ENCODE peak calls at places on chromosome 15, in seven cellular contexts. S is HFF-Myc, T is neural crest cell, E is type B pancreatic cell, A is sigmoid colon, P is Calu3, G is PC-3. B is an unnamed sample.

GRCh38 chr15:31392761-31393401 is 66.2 kb downstream of the KLF13 start:
- DNase-seq in S (no peak), P (no peak), E (peak; percentile 69), A (peak; percentile 73), T (peak; percentile 25), G (no peak), B (no peak)

GRCh38 chr15:101386967-101387366 is 91.9 kb upstream of the SNRPA1 start:
- DNase-seq in T (no peak), S (no peak), P (no peak), A (no peak), G (no peak), E (no peak), B (no peak)

GRCh38 chr15:101641894-101642293 is 10.3 kb downstream of the TM2D3 start:
- DNase-seq in S (no peak), E (no peak), P (no peak), T (no peak), G (no peak), A (no peak), B (no peak)

GRCh38 chr15:71396536-71397125 is 281.4 kb downstream of the THSD4 start:
- DNase-seq in S (no peak), T (no peak), G (peak; percentile 1), A (no peak), P (no peak), E (no peak), B (no peak)

GRCh38 chr15:98712845-98713584 is 64.7 kb downstream of the IGF1R start:
- DNase-seq in A (no peak), G (no peak), S (no peak), P (no peak), T (no peak), E (no peak), B (no peak)

GRCh38 chr15:82810061-82810862 is 834 bp downstream of the WHAMM start:
- DNase-seq in G (peak; percentile 39), S (no peak), P (peak; percentile 49), E (peak; percentile 74), T (no peak), A (peak; percentile 67), B (no peak)

GRCh38 chr15:57503051-57503702 is 88.5 kb upstream of the MYZAP start:
- DNase-seq in P (peak; percentile 30), E (no peak), S (no peak), A (no peak), T (no peak), G (no peak), B (no peak)

GRCh38 chr15:79900087-79900486 is 3.3 kb upstream of the MTHFS start:
- DNase-seq in S (no peak), A (no peak), T (no peak), G (no peak), E (no peak), P (no peak), B (no peak)

GRCh38 chr15:77552066-77552465 is 80.6 kb downstream of the LINGO1 start:
- DNase-seq in A (no peak), E (no peak), P (no peak), T (no peak), S (no peak), G (no peak), B (no peak)

GRCh38 chr15:58453931-58454793 is 22.4 kb downstream of the LIPC start:
- DNase-seq in A (peak; percentile 28), P (no peak), G (no peak), T (no peak), S (no peak), E (no peak), B (no peak)

GRCh38 chr15:95131071-95131683 is 899.8 kb downstream of the MCTP2 start:
- DNase-seq in T (no peak), G (no peak), A (no peak), P (no peak), S (no peak), E (no peak), B (no peak)

GRCh38 chr15:100661161-100661560 is 58.8 kb downstream of the ASB7 start:
- DNase-seq in P (no peak), T (no peak), E (no peak), G (no peak), A (no peak), S (no peak), B (no peak)

GRCh38 chr15:34304613-34305012 is 33.0 kb downstream of the SLC12A6 start:
- DNase-seq in G (peak; percentile 9), T (no peak), S (no peak), A (no peak), P (no peak), E (no peak), B (no peak)

GRCh38 chr15:69869291-69869690 is 228.4 kb downstream of the TLE3 start:
- DNase-seq in T (no peak), A (no peak), P (peak; percentile 57), E (no peak), S (no peak), G (peak; percentile 17), B (no peak)

GRCh38 chr15:70071799-70072198 is 25.9 kb downstream of the TLE3 start:
- DNase-seq in S (no peak), G (no peak), A (no peak), E (no peak), P (no peak), T (no peak), B (no peak)

GRCh38 chr15:26866298-26867198 is at the start of gene GABRA5:
- DNase-seq in G (peak; percentile 15), T (peak; percentile 53), A (no peak), E (peak; percentile 72), P (no peak), S (no peak), B (peak; percentile 57)

GRCh38 chr15:44780608-44781007 is 44.3 kb downstream of the TRIM69 start:
- DNase-seq in A (no peak), G (no peak), T (no peak), S (no peak), E (no peak), P (no peak), B (no peak)

GRCh38 chr15:80503319-80503952 is 99.3 kb downstream of the ARNT2 start:
- DNase-seq in S (peak; percentile 63), A (no peak), P (no peak), E (no peak), G (no peak), T (no peak), B (no peak)

GRCh38 chr15:73240864-73241499 is 127.8 kb downstream of the HCN4 start:
- DNase-seq in E (no peak), S (peak; percentile 59), T (peak; percentile 77), G (peak; percentile 81), A (no peak), P (peak; percentile 83), B (no peak)

GRCh38 chr15:73237910-73238309 is 130.8 kb downstream of the HCN4 start:
- DNase-seq in T (no peak), E (no peak), S (no peak), P (no peak), A (no peak), G (no peak), B (no peak)

GRCh38 chr15:73244333-73244732 is 124.4 kb downstream of the HCN4 start:
- DNase-seq in P (peak; percentile 65), G (peak; percentile 43), T (no peak), S (no peak), A (no peak), E (no peak), B (no peak)

DNA sequence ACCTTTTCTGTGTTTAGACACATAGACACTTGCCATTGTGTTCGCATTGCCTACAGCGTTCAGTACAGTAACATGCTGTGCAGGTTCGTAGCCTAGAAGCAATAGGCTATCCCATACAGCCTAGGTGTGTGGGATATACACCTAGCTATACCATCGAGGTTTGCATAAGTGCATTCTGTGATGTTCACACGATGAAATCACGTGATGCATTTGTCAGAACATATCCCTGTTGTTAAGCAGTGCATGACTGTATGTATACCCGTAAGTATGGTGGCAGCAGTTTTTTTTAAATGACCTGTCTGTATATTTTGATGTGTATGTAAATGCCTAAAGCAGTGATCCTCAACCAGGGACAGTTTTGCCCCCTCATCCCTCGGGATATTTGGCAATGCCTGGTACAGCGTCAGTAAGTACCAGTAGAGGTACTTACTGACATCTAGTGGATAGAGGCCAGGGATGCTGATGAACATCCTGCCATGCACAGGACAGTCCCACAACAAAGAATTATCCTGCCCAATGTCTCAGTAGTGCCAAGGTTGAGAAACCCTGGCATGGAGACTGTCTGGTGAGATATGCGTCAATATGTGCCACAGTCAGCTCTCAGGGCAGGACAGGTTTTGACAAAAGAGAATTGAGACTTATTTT is 129.1 kb downstream of the HCN4 start:
- DNase-seq in A (no peak), E (no peak), G (peak; percentile 29), P (no peak), T (no peak), S (no peak), B (no peak)
- TF ChIP-seq CTCF in A (no peak), E (peak; percentile 17), G (peak; percentile 46), P (no peak), T (peak; percentile 20), S (peak; percentile 7), B (peak; percentile 45)

GRCh38 chr15:43440721-43441281 is 52.2 kb downstream of the TP53BP1 start:
- DNase-seq in P (peak; percentile 19), E (no peak), S (peak; percentile 91), A (peak; percentile 68), T (no peak), G (peak; percentile 94), B (no peak)
- TF ChIP-seq CTCF in P (no peak), E (peak; percentile 55), S (peak; percentile 46), A (peak; percentile 65), T (peak; percentile 55), G (peak; percentile 74), B (peak; percentile 49)

GRCh38 chr15:60130811-60131210 is 126.7 kb downstream of the FOXB1 start:
- DNase-seq in T (no peak), S (no peak), A (no peak), G (no peak), P (no peak), E (no peak), B (no peak)

GRCh38 chr15:60138397-60138968 is 134.4 kb downstream of the FOXB1 start:
- DNase-seq in A (no peak), S (no peak), G (no peak), T (no peak), P (no peak), E (no peak), B (no peak)

GRCh38 chr15:60135961-60136360 is 131.8 kb downstream of the FOXB1 start:
- DNase-seq in E (no peak), G (no peak), T (no peak), P (no peak), S (no peak), A (no peak), B (no peak)

GRCh38 chr15:60137711-60138396 is 133.7 kb downstream of the FOXB1 start:
- DNase-seq in G (peak; percentile 31), A (no peak), S (no peak), T (no peak), E (no peak), P (no peak), B (no peak)

DNA sequence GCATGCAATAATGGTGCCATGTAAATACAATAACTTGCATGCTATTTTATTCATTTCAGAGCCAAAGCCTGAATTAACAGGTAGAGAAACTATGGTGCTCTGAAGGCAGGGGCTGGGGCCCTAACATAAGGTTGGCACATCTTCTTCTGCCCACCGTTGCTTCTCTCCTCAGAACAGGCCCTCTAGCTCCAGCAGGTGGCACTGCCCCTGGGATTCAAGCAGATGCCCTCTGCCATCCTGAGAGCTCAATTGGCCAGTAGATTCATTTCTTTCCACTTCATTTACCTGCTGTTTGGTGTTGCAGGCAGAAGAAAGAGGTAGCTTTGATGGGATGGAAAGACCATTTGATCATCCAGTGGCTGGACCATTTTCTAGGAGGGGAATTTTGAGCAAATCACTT is 130.5 kb downstream of the FOXB1 start:
- DNase-seq in S (no peak), G (peak; percentile 32), P (peak; percentile 55), T (no peak), E (no peak), A (no peak), B (no peak)
- TF ChIP-seq CTCF in S (peak; percentile 18), G (peak; percentile 61), P (peak; percentile 58), T (no peak), E (no peak), A (no peak), B (no peak)

GRCh38 chr15:40964634-40965033 is 11.4 kb downstream of the CHAC1 start:
- DNase-seq in G (no peak), E (no peak), P (no peak), A (peak; percentile 51), T (no peak), S (no peak), B (no peak)
- TF ChIP-seq CTCF in G (no peak), E (no peak), P (no peak), A (no peak), T (no peak), S (no peak), B (no peak)

B was measured in D721Med.